ENCODE peak calls at places on chromosomes 1 and 21, in ten cellular contexts. K, H, F, U, B, V, X, D, N and O are unnamed samples.

GRCh38 chr1:77322061-77322900 is 40.5 kb downstream of the AK5 start:
- DNase-seq in D (peak), V (no peak), X (no peak), U (peak), N (no peak), H (no peak), B (no peak), F (no peak), K (no peak), O (peak)

GRCh38 chr1:99696616-99697015 is 50.7 kb downstream of the PALMD start:
- DNase-seq in D (no peak), N (no peak), V (no peak), F (no peak), X (no peak), H (no peak), U (no peak), K (no peak), B (no peak), O (no peak)

GRCh38 chr1:53473463-53473862 is 14.3 kb downstream of the DMRTB1 start:
- DNase-seq in D (no peak), U (peak), H (no peak), K (no peak), F (no peak), N (no peak), B (no peak), X (no peak), V (no peak), O (no peak)

GRCh38 chr21:43578677-43579313 is 80.5 kb downstream of the HSF2BP start:
- DNase-seq in B (peak), V (no peak), F (no peak), K (no peak), H (no peak), N (no peak), U (no peak), D (no peak), X (no peak), O (no peak)

GRCh38 chr1:68484618-68485017 is 12.3 kb downstream of the DEPDC1 start:
- DNase-seq in K (no peak), N (no peak), X (no peak), U (no peak), D (no peak), B (no peak), H (no peak), F (no peak), V (no peak), O (no peak)

GRCh38 chr1:112297536-112297935 is 98.5 kb upstream of the CTTNBP2NL start:
- DNase-seq in U (peak), X (no peak), V (no peak), F (no peak), N (no peak), B (no peak), H (no peak), K (no peak), D (no peak), O (peak)

GRCh38 chr1:20358761-20359263 is 68.1 kb downstream of the VWA5B1 start:
- DNase-seq in X (no peak), U (peak), D (peak), V (no peak), B (peak), K (peak), N (peak), H (peak), F (no peak), O (peak)

GRCh38 chr1:121558514-121558913 is 373.7 kb downstream of the SRGAP2C start:
- DNase-seq in H (no peak), U (peak), N (no peak), K (no peak), V (no peak), X (no peak), D (peak), F (no peak), B (no peak), O (peak)

GRCh38 chr1:202852163-202852904 is 36.6 kb downstream of the RABIF start:
- DNase-seq in N (peak), V (no peak), X (no peak), F (peak), H (no peak), D (peak), U (peak), K (peak), B (peak), O (peak)

GRCh38 chr1:180632326-180633088 is 685 bp downstream of the XPR1 start:
- DNase-seq in D (no peak), H (peak), V (peak), U (no peak), B (peak), K (peak), X (peak), F (peak), N (peak), O (no peak)

GRCh38 chr1:167628754-167629515 is 1.1 kb upstream of the RCSD1 start:
- DNase-seq in U (no peak), H (no peak), X (no peak), V (no peak), B (no peak), F (no peak), D (no peak), N (no peak), K (no peak), O (no peak)

GRCh38 chr21:38327984-38328383 is 71.2 kb downstream of the KCNJ15 start:
- DNase-seq in D (peak), F (no peak), U (peak), H (no peak), N (no peak), V (no peak), X (no peak), B (no peak), K (no peak), O (no peak)

GRCh38 chr1:236122176-236122575 is 20.2 kb upstream of the GPR137B start:
- DNase-seq in B (no peak), D (no peak), V (no peak), H (no peak), X (no peak), F (no peak), U (no peak), K (no peak), N (no peak), O (no peak)

GRCh38 chr1:111172463-111172862 is 28.0 kb downstream of the DENND2D start:
- DNase-seq in V (no peak), X (no peak), U (no peak), B (no peak), F (no peak), H (no peak), K (no peak), N (no peak), D (no peak), O (no peak)

GRCh38 chr1:26852701-26853100 is 10.2 kb upstream of the SFN start:
- DNase-seq in K (no peak), U (no peak), V (no peak), B (no peak), D (no peak), F (no peak), N (no peak), H (no peak), X (no peak), O (no peak)

GRCh38 chr1:190478193-190479007 is 736 bp upstream of the BRINP3 start:
- DNase-seq in F (peak), D (no peak), X (no peak), N (peak), K (peak), V (no peak), H (no peak), U (peak), B (no peak), O (peak)

GRCh38 chr1:36585760-36586072 is 103.0 kb upstream of the CSF3R start:
- DNase-seq in N (no peak), F (no peak), B (no peak), H (no peak), V (no peak), U (no peak), X (no peak), D (no peak), K (no peak), O (peak)

GRCh38 chr1:110214454-110215404 is 4.6 kb downstream of the KCNC4 start:
- DNase-seq in N (no peak), H (no peak), V (no peak), U (no peak), K (no peak), F (no peak), B (peak), X (no peak), D (no peak), O (no peak)

GRCh38 chr21:42061866-42062542 is 9.1 kb upstream of the UMODL1 start:
- DNase-seq in B (no peak), F (no peak), H (peak), K (peak), N (no peak), D (no peak), U (no peak), X (no peak), V (no peak), O (no peak)

GRCh38 chr1:147762233-147763024 is 2.0 kb upstream of the GJA5 start:
- DNase-seq in N (no peak), D (no peak), K (no peak), V (no peak), B (no peak), U (no peak), F (no peak), H (no peak), X (no peak), O (no peak)

GRCh38 chr1:20318971-20319370 is 28.3 kb downstream of the VWA5B1 start:
- DNase-seq in K (no peak), F (no peak), D (no peak), H (no peak), B (no peak), N (no peak), U (peak), V (no peak), X (no peak), O (no peak)

GRCh38 chr1:54981466-54981865 is 1.0 kb downstream of the TMEM61 start:
- DNase-seq in B (no peak), F (no peak), K (no peak), V (no peak), X (no peak), U (no peak), H (no peak), D (no peak), N (no peak), O (no peak)

GRCh38 chr1:5725406-5725805 is 266.8 kb downstream of the NPHP4 start:
- DNase-seq in F (no peak), X (no peak), K (no peak), U (no peak), N (no peak), D (no peak), B (no peak), V (no peak), H (peak), O (no peak)

GRCh38 chr1:206554201-206554600 is 46.9 kb downstream of the RASSF5 start:
- DNase-seq in K (no peak), N (peak), H (no peak), F (no peak), B (no peak), X (no peak), V (no peak), D (no peak), U (no peak), O (no peak)

GRCh38 chr1:109250454-109251276 is 1.3 kb downstream of the CELSR2 start:
- DNase-seq in F (no peak), B (no peak), U (no peak), V (no peak), H (peak), K (peak), D (no peak), N (no peak), X (no peak), O (no peak)

GRCh38 chr1:223097713-223098112 is 45.3 kb downstream of the TLR5 start:
- DNase-seq in D (no peak), B (no peak), K (no peak), H (no peak), V (no peak), N (no peak), U (no peak), X (no peak), F (no peak), O (no peak)

GRCh38 chr1:31732751-31733289 is 29.0 kb upstream of the COL16A1 start:
- DNase-seq in B (no peak), U (no peak), X (no peak), D (no peak), N (no peak), K (no peak), H (no peak), V (no peak), F (no peak), O (no peak)

GRCh38 chr1:34871443-34872132 is 12.0 kb upstream of the SMIM12 start:
- DNase-seq in D (no peak), H (no peak), K (no peak), N (no peak), X (no peak), F (no peak), V (no peak), U (peak), B (no peak), O (no peak)

GRCh38 chr21:32915099-32915498 is 110.6 kb upstream of the OLIG2 start:
- DNase-seq in K (no peak), H (no peak), B (no peak), V (no peak), U (no peak), D (no peak), X (no peak), N (no peak), F (no peak), O (no peak)

GRCh38 chr21:32916522-32917099 is 109.1 kb upstream of the OLIG2 start:
- DNase-seq in V (no peak), N (no peak), D (no peak), B (no peak), U (peak), K (no peak), X (no peak), H (no peak), F (no peak), O (no peak)

GRCh38 chr21:32914424-32915070 is 111.2 kb upstream of the OLIG2 start:
- DNase-seq in D (no peak), N (no peak), X (no peak), F (no peak), U (no peak), H (no peak), V (no peak), B (no peak), K (no peak), O (no peak)

GRCh38 chr21:32917392-32918135 is 108.2 kb upstream of the OLIG2 start:
- DNase-seq in V (no peak), K (no peak), F (no peak), N (no peak), H (no peak), B (no peak), U (no peak), D (no peak), X (peak), O (no peak)

DNA sequence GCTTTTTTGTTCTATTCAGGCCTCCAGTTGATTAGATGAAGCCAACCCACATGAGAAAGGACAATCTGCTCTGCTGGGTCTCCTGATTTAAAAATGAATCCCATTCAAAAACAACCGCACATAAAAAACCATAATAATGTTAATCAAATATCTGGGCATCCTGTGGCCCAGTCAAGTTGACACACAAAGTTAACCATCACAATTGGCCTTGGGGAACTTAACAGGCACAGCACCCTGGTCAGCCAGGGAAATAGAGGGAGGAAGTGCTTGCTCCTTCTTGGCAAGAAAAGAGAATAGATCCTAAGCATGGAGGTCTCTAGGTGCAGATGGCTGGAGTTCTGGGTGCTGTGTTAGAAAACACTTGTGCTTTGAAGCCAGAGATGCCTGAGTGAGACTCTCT is 109.6 kb upstream of the OLIG2 start:
- DNase-seq in K (no peak), V (no peak), B (no peak), H (no peak), N (no peak), D (no peak), U (no peak), X (no peak), F (no peak), O (no peak)
- TF ChIP-seq CTCF in K (no peak), V (no peak), B (no peak), H (no peak), N (no peak), D (no peak), U (no peak), X (no peak), F (no peak), O (no peak)

GRCh38 chr1:199512037-199512710 is 515.3 kb upstream of the NR5A2 start:
- DNase-seq in D (no peak), N (no peak), H (no peak), K (no peak), U (no peak), F (no peak), X (no peak), V (no peak), B (no peak), O (no peak)
- TF ChIP-seq CTCF in D (no peak), N (no peak), H (no peak), K (no peak), U (no peak), F (no peak), X (no peak), V (no peak), B (no peak), O (no peak)

DNA sequence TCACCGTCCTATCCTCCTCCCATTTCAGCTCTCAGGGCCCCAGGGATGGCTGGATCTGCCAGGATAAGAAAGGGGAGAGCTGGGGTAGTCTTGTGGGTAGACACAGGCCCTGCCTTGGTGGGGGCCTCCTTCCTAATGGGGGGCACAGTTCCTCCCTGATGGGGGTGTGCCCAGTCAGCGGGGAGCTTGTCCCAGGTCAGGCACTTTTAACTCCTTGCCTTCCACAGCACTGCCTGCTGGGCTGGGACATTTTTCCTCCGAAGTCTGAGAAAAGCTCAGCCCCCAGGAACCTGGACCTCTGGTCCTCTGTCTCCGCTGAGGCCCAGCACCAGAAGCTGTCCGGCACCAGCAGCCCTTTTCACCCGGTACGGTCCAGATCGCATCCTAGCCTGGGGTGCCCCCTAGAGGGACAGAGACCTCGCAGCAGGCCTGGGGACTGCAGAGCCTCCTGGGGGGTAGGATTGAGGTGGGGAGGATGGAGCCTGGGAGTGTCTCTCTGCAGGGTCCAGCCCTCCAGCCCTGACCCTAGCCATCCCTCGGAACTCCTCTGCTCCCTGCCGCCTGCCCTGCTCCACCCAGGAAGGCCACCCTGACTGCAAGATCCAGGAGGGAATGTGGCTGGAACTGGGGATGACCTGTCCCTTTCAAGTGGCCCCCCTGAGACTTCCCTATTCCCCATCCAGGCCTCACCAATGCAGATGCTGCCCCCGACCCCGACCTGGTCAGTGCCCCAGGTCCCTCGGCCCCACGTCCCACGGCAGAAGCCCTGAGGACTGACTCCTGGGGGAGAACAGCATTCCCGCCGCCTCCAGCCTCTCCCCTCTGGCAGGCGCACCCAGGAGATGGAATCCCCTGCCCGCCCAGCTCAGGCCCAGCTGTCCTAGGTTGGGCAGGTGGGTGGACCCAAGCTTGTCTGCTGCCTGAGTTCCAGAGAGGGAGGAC is 12.0 kb downstream of the MIIP start:
- DNase-seq in X (no peak), B (peak), K (peak), V (no peak), F (peak), N (peak), U (peak), D (no peak), H (no peak), O (peak)
- TF ChIP-seq CTCF in X (no peak), B (no peak), K (no peak), V (peak), F (peak), N (peak), U (peak), D (peak), H (peak), O (peak)

DNA sequence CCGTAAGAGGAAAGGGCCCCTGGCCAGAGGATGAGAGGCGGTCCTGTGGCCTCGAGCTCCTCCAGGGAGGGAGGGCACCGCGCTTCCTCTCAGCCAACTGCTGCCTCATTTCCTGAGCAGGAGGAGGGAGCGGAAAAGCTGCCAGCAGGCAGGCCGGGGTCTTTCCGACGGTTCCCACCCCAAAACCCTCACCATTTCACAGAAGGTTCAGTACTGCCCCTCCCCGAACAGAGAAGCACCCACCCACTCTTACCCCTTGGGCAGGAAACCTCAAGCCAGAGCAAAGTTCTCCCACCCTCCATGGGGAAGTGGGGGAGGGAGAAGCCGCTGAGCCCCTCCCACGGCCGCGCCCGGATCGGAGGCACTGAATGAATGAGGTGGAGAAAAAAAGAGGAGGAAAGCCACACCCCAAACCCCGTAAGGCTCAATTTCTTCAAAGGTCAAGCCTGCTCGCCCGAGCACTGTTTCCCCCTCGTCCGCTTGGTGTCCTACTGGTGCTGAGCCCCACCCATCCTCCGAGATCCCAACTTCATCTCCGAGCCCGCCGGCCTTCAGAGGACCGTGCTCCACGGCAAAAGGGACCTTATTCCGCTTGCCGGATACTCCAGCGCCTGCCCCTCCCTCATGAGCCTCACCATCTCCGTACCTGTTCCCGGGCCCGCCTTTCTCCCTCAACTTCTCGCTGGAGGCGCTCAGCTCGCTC is 9.4 kb downstream of the TPM3 start:
- DNase-seq in V (peak), N (peak), X (peak), B (peak), K (peak), H (peak), F (peak), D (peak), U (peak), O (peak)
- TF ChIP-seq CTCF in V (no peak), N (peak), X (no peak), B (no peak), K (no peak), H (no peak), F (no peak), D (peak), U (no peak), O (no peak)

GRCh38 chr1:63936276-63936675 is 162.5 kb downstream of the ROR1 start:
- DNase-seq in D (no peak), N (no peak), B (no peak), H (no peak), F (no peak), K (no peak), U (no peak), X (no peak), V (no peak), O (no peak)

GRCh38 chr1:63937623-63938022 is 163.8 kb downstream of the ROR1 start:
- DNase-seq in F (no peak), U (no peak), X (no peak), D (no peak), B (no peak), N (no peak), H (no peak), V (no peak), K (no peak), O (no peak)

GRCh38 chr1:63935553-63935952 is 161.7 kb downstream of the ROR1 start:
- DNase-seq in X (no peak), H (no peak), D (no peak), K (no peak), V (no peak), B (no peak), N (peak), F (no peak), U (no peak), O (no peak)

GRCh38 chr1:63943393-63943792 is 169.6 kb downstream of the ROR1 start:
- DNase-seq in K (no peak), B (no peak), N (no peak), X (no peak), F (no peak), H (no peak), D (no peak), U (no peak), V (no peak), O (no peak)

DNA sequence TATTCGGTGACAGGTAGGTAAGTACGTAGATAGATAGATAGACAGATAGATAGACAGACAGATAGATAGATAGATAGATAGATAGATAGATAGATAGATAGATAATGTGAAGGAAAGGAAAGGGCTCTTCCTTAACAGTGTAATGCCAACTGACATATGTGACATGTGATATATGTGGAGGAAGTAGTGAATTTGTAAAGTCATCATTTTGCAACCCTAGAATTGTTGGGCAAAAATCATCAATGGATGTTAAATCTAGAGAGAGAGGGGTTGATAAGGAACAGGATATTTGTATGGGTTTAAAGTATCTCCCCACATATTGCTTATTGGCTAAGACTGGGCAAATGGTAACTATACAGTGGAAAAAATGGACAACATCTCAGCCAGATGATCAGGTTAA is 166.6 kb downstream of the ROR1 start:
- DNase-seq in X (no peak), V (no peak), F (no peak), K (no peak), D (no peak), B (no peak), U (no peak), H (no peak), N (no peak), O (no peak)
- TF ChIP-seq CTCF in X (no peak), V (no peak), F (no peak), K (no peak), D (no peak), B (no peak), U (no peak), H (no peak), N (no peak), O (no peak)